ENCODE peak calls at places on chromosomes 13 and 19, in four cellular contexts. M is CD4-positive, alpha-beta memory T cell; X is GM23248; H is H1. W is an unnamed sample.

GRCh38 chr19:1874554-1875185 is 10.6 kb downstream of the ABHD17A start:
- DNase-seq in H (no peak), M (peak; percentile 60), X (peak; percentile 62), W (no peak)

GRCh38 chr19:44212865-44213346 is 574 bp downstream of the ZNF227 start:
- DNase-seq in X (peak; percentile 69), M (no peak), H (no peak), W (peak; percentile 13)

GRCh38 chr19:49680473-49681351 is 3.6 kb downstream of the PRMT1 start:
- DNase-seq in H (peak; percentile 100), M (peak; percentile 88), X (peak; percentile 83), W (peak; percentile 77)

GRCh38 chr19:15283141-15283885 is 49.0 kb downstream of the BRD4 start:
- DNase-seq in X (peak; percentile 92), M (no peak), H (no peak), W (peak; percentile 92)

GRCh38 chr13:26656919-26657318 is 99.4 kb downstream of the WASF3 start:
- DNase-seq in H (no peak), M (no peak), X (peak; percentile 77), W (peak; percentile 20)

GRCh38 chr13:38141792-38142191 is 207.9 kb upstream of the UFM1 start:
- DNase-seq in H (no peak), M (no peak), X (peak; percentile 46), W (no peak)

GRCh38 chr19:34712606-34713261 is 21.3 kb upstream of the ZNF181 start:
- DNase-seq in X (peak; percentile 82), H (peak; percentile 51), M (peak; percentile 73), W (peak; percentile 81)

GRCh38 chr19:10191347-10191746 is 3.4 kb downstream of the DNMT1 start:
- DNase-seq in X (peak; percentile 75), H (no peak), M (no peak), W (peak; percentile 86)

GRCh38 chr13:48132961-48133360 is 38.1 kb upstream of the MED4 start:
- DNase-seq in X (no peak), H (no peak), M (no peak), W (no peak)

GRCh38 chr19:47633516-47633915 is 24.6 kb downstream of the BICRA start:
- DNase-seq in X (no peak), H (no peak), M (no peak), W (no peak)

GRCh38 chr19:50266896-50267295 is 62.3 kb downstream of the KCNC3 start:
- DNase-seq in X (no peak), M (no peak), H (peak; percentile 97), W (no peak)

GRCh38 chr19:397321-397720 is 11.6 kb downstream of the C2CD4C start:
- DNase-seq in M (no peak), H (no peak), X (no peak), W (no peak)

GRCh38 chr13:50214514-50214913 is 199.3 kb downstream of the KCNRG start:
- DNase-seq in X (no peak), M (no peak), H (no peak), W (no peak)

GRCh38 chr13:40776681-40777165 is 5.7 kb upstream of the MRPS31 start:
- DNase-seq in X (peak; percentile 23), M (peak; percentile 78), H (no peak), W (peak; percentile 31)

GRCh38 chr19:13700621-13701020 is 63.7 kb upstream of the MRI1 start:
- DNase-seq in M (no peak), X (no peak), H (no peak), W (no peak)

GRCh38 chr13:49936943-49937273 is 768 bp upstream of the SPRYD7 start:
- DNase-seq in X (peak; percentile 29), H (no peak), M (no peak), W (peak; percentile 3)

DNA sequence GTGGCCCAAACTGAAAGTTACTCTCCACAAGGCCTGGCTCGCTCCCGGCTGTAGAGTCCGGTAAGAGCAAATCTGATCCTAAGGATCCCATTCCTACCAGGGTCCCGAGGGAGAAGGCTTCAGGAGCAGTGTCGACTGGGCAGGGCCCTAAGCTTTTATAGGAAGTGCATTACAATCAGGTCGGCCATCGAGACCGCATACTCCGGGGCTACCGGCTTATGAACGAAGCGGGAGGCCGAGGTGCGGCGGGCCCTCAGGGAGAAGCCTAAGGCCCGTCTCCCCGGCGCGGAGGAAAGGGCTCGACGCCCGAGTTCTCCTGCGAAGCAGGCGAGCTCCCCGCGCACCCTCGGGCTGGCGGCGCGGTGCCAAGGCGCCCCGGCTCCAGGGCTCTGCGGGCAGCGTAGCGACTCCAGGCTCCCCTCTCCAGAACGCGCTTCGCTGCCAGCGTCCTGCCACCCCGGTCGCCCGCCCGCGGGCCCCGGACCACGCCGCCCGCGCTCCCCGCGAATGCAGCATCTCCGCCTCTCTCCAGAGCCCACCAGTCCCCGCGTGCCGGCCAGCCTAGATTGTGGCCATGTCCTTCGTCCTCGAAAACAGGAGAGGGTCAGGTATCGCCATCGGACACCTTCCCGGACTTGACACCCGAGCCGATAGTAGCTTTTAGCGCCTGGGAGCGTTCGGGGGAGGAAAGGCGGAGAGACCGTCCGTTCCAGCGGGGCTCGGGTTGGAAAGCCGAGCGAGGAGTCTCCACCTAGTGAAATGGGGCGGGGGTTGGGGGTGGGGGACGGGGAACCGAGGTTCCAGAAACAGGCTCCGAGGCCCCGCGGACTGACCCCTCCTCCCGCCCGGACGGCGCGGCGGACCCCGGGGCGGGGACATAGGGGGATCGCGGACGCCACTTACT is 1.3 kb downstream of the EFNB2 start:
- DNase-seq in H (peak; percentile 72), X (peak; percentile 53), M (peak; percentile 27), W (peak; percentile 62)
- H3K4me3 ChIP-seq in H (peak overlapping the region; percentile 67), X (peak overlapping the region; percentile 65), M (peak overlapping the region; percentile 10), W (peak overlapping the region; percentile 84)

GRCh38 chr13:29801102-29801501 is 49.3 kb downstream of the UBL3 start:
- DNase-seq in X (no peak), H (no peak), M (no peak), W (no peak)
- H3K4me3 ChIP-seq in X (no peak overlapping the region), H (no peak overlapping the region), M (no peak overlapping the region), W (no peak overlapping the region)

DNA sequence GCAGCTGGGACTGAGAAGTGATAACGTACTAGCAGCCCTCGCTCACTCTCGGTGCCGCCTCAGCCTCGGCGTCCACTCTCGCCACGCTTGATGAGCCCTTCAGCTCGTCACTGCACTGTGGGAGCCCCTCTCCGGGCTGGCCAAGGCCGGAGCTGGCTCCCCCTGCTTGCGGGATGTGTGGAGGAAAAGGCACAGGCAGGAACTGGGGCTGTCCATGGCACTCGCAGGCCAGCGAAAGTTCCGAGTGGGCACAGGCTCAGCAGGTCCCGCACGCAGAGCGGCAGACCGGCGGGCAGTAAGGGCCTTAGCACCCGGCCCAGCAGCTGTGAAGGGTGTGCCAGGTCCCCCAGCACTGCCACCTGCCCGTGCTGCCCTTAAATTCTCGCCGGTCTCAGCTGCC is 38.8 kb upstream of the SGCG start:
- DNase-seq in M (no peak), X (no peak), H (no peak), W (no peak)
- H3K4me3 ChIP-seq in M (no peak overlapping the region), X (no peak overlapping the region), H (no peak overlapping the region), W (no peak overlapping the region)

DNA sequence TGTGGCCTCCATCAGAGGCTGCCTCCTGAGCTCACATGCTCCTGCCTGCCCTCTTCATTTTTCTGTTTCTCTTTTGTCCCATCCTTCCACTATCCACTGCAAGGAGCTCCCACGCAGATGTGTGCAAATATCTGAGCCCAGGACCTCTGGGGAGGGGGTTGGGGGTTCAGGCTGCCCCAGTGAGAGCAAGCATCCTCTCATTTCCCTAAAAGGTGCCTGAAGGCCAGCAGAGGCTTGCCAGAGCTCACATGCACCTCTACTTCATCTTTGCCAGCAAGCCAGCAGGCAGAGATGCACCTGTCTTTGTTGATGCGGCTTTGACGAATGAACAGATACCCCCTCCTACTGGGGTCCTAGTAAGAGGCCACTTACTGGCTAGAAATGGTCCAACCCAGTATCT is 128.8 kb downstream of the FGF9 start:
- DNase-seq in X (no peak), H (no peak), M (no peak), W (no peak)
- H3K4me3 ChIP-seq in X (no peak overlapping the region), H (no peak overlapping the region), M (no peak overlapping the region), W (no peak overlapping the region)

GRCh38 chr19:8515317-8515716 is 1.4 kb upstream of the ZNF414 start:
- DNase-seq in M (peak; percentile 63), H (no peak), X (no peak), W (no peak)
- H3K4me3 ChIP-seq in M (peak overlapping the region; percentile 30), H (no peak overlapping the region), X (no peak overlapping the region), W (no peak overlapping the region)

GRCh38 chr19:31570718-31571117 is 221.5 kb upstream of the TSHZ3 start:
- DNase-seq in M (no peak), H (no peak), X (no peak), W (no peak)

GRCh38 chr19:31568724-31569123 is 219.5 kb upstream of the TSHZ3 start:
- DNase-seq in X (no peak), H (no peak), M (no peak), W (no peak)

GRCh38 chr19:31562916-31563626 is 213.8 kb upstream of the TSHZ3 start:
- DNase-seq in X (no peak), H (no peak), M (no peak), W (no peak)

GRCh38 chr19:31572671-31573298 is 223.5 kb upstream of the TSHZ3 start:
- DNase-seq in H (no peak), M (no peak), X (no peak), W (no peak)

GRCh38 chr19:31567776-31568175 is 218.5 kb upstream of the TSHZ3 start:
- DNase-seq in X (no peak), M (no peak), H (no peak), W (no peak)
- H3K4me3 ChIP-seq in X (no peak overlapping the region), M (no peak overlapping the region), H (no peak overlapping the region), W (no peak overlapping the region)

W was measured in AG10803.